ENCODE peak calls at places on chromosomes 11 and 22, in eight cellular contexts. One of them, this sample, is unnamed.

GRCh38 chr11:7941141-7941540 is 367 bp downstream of the OR10A3 start:
- DNase-seq in EL: no peak
- DNase-seq in T-helper 9 cell: no peak
- DNase-seq in GM03348: no peak
- DNase-seq in BJ: no peak
- DNase-seq in NCI-H146: no peak
- DNase-seq in stimulated activated CD8-positive, alpha-beta memory T cell treated with anti-CD3 and anti-CD28 coated beads, Interleukin-12 subunit alpha, Interleukin-12 subunit beta, amount 100 ng/mL, for 4 hours: no peak
- DNase-seq in cardiac fibroblast: no peak
- DNase-seq in this sample: no peak

GRCh38 chr22:21815958-21816357 is 51.5 kb downstream of the MAPK1 start:
- DNase-seq in NCI-H146: no peak
- DNase-seq in GM03348: no peak
- DNase-seq in cardiac fibroblast: no peak
- DNase-seq in T-helper 9 cell: no peak
- DNase-seq in EL: no peak
- DNase-seq in BJ: no peak
- DNase-seq in stimulated activated CD8-positive, alpha-beta memory T cell treated with anti-CD3 and anti-CD28 coated beads, Interleukin-12 subunit alpha, Interleukin-12 subunit beta, amount 100 ng/mL, for 4 hours: no peak
- DNase-seq in this sample: no peak

GRCh38 chr11:93288079-93288478 is 42.5 kb upstream of the DEUP1 start:
- DNase-seq in EL: no peak
- DNase-seq in T-helper 9 cell: no peak
- DNase-seq in cardiac fibroblast: no peak
- DNase-seq in NCI-H146: no peak
- DNase-seq in stimulated activated CD8-positive, alpha-beta memory T cell treated with anti-CD3 and anti-CD28 coated beads, Interleukin-12 subunit alpha, Interleukin-12 subunit beta, amount 100 ng/mL, for 4 hours: no peak
- DNase-seq in BJ: no peak
- DNase-seq in GM03348: no peak
- DNase-seq in this sample: peak

GRCh38 chr11:8288824-8289223 is 25.1 kb upstream of the LMO1 start:
- DNase-seq in stimulated activated CD8-positive, alpha-beta memory T cell treated with anti-CD3 and anti-CD28 coated beads, Interleukin-12 subunit alpha, Interleukin-12 subunit beta, amount 100 ng/mL, for 4 hours: no peak
- DNase-seq in T-helper 9 cell: no peak
- DNase-seq in GM03348: no peak
- DNase-seq in BJ: no peak
- DNase-seq in cardiac fibroblast: no peak
- DNase-seq in EL: no peak
- DNase-seq in NCI-H146: no peak
- DNase-seq in this sample: no peak

GRCh38 chr22:45036154-45036553 is 26.3 kb upstream of the PHF21B start:
- DNase-seq in cardiac fibroblast: peak
- DNase-seq in T-helper 9 cell: no peak
- DNase-seq in BJ: no peak
- DNase-seq in EL: peak
- DNase-seq in stimulated activated CD8-positive, alpha-beta memory T cell treated with anti-CD3 and anti-CD28 coated beads, Interleukin-12 subunit alpha, Interleukin-12 subunit beta, amount 100 ng/mL, for 4 hours: no peak
- DNase-seq in NCI-H146: peak
- DNase-seq in GM03348: peak
- DNase-seq in this sample: peak

GRCh38 chr11:47403571-47403970 is 4.8 kb upstream of the SLC39A13 start:
- DNase-seq in BJ: no peak
- DNase-seq in T-helper 9 cell: no peak
- DNase-seq in NCI-H146: no peak
- DNase-seq in GM03348: no peak
- DNase-seq in EL: no peak
- DNase-seq in stimulated activated CD8-positive, alpha-beta memory T cell treated with anti-CD3 and anti-CD28 coated beads, Interleukin-12 subunit alpha, Interleukin-12 subunit beta, amount 100 ng/mL, for 4 hours: no peak
- DNase-seq in cardiac fibroblast: no peak
- DNase-seq in this sample: no peak

GRCh38 chr22:40665312-40665711 is 14.0 kb upstream of the MCHR1 start:
- DNase-seq in T-helper 9 cell: no peak
- DNase-seq in NCI-H146: no peak
- DNase-seq in BJ: peak
- DNase-seq in stimulated activated CD8-positive, alpha-beta memory T cell treated with anti-CD3 and anti-CD28 coated beads, Interleukin-12 subunit alpha, Interleukin-12 subunit beta, amount 100 ng/mL, for 4 hours: no peak
- DNase-seq in cardiac fibroblast: peak
- DNase-seq in EL: peak
- DNase-seq in GM03348: peak
- DNase-seq in this sample: no peak

GRCh38 chr22:24695958-24696511 is 78.5 kb downstream of the PIWIL3 start:
- DNase-seq in T-helper 9 cell: no peak
- DNase-seq in stimulated activated CD8-positive, alpha-beta memory T cell treated with anti-CD3 and anti-CD28 coated beads, Interleukin-12 subunit alpha, Interleukin-12 subunit beta, amount 100 ng/mL, for 4 hours: no peak
- DNase-seq in GM03348: no peak
- DNase-seq in NCI-H146: no peak
- DNase-seq in EL: peak
- DNase-seq in cardiac fibroblast: peak
- DNase-seq in BJ: no peak
- DNase-seq in this sample: no peak

GRCh38 chr11:134866981-134867675 is 455.1 kb upstream of the B3GAT1 start:
- DNase-seq in T-helper 9 cell: no peak
- DNase-seq in NCI-H146: no peak
- DNase-seq in BJ: no peak
- DNase-seq in GM03348: no peak
- DNase-seq in EL: no peak
- DNase-seq in stimulated activated CD8-positive, alpha-beta memory T cell treated with anti-CD3 and anti-CD28 coated beads, Interleukin-12 subunit alpha, Interleukin-12 subunit beta, amount 100 ng/mL, for 4 hours: no peak
- DNase-seq in cardiac fibroblast: no peak
- DNase-seq in this sample: no peak

GRCh38 chr22:20384171-20384570 is 9.8 kb upstream of the ZNF74 start:
- DNase-seq in EL: no peak
- DNase-seq in NCI-H146: no peak
- DNase-seq in BJ: no peak
- DNase-seq in GM03348: no peak
- DNase-seq in stimulated activated CD8-positive, alpha-beta memory T cell treated with anti-CD3 and anti-CD28 coated beads, Interleukin-12 subunit alpha, Interleukin-12 subunit beta, amount 100 ng/mL, for 4 hours: no peak
- DNase-seq in T-helper 9 cell: no peak
- DNase-seq in cardiac fibroblast: no peak
- DNase-seq in this sample: no peak

GRCh38 chr11:128195057-128195751 is 392.2 kb downstream of the ETS1 start:
- DNase-seq in NCI-H146: no peak
- DNase-seq in T-helper 9 cell: peak
- DNase-seq in GM03348: no peak
- DNase-seq in BJ: no peak
- DNase-seq in EL: no peak
- DNase-seq in stimulated activated CD8-positive, alpha-beta memory T cell treated with anti-CD3 and anti-CD28 coated beads, Interleukin-12 subunit alpha, Interleukin-12 subunit beta, amount 100 ng/mL, for 4 hours: no peak
- DNase-seq in cardiac fibroblast: peak
- DNase-seq in this sample: no peak

GRCh38 chr22:33788927-33789326 is 131.3 kb downstream of the LARGE1 start:
- DNase-seq in stimulated activated CD8-positive, alpha-beta memory T cell treated with anti-CD3 and anti-CD28 coated beads, Interleukin-12 subunit alpha, Interleukin-12 subunit beta, amount 100 ng/mL, for 4 hours: no peak
- DNase-seq in NCI-H146: no peak
- DNase-seq in GM03348: no peak
- DNase-seq in T-helper 9 cell: no peak
- DNase-seq in BJ: no peak
- DNase-seq in EL: no peak
- DNase-seq in cardiac fibroblast: no peak
- DNase-seq in this sample: no peak

GRCh38 chr22:44975444-44976262 is 34.2 kb downstream of the PHF21B start:
- DNase-seq in cardiac fibroblast: peak
- DNase-seq in EL: peak
- DNase-seq in BJ: peak
- DNase-seq in stimulated activated CD8-positive, alpha-beta memory T cell treated with anti-CD3 and anti-CD28 coated beads, Interleukin-12 subunit alpha, Interleukin-12 subunit beta, amount 100 ng/mL, for 4 hours: peak
- DNase-seq in GM03348: peak
- DNase-seq in NCI-H146: peak
- DNase-seq in T-helper 9 cell: peak
- DNase-seq in this sample: no peak

GRCh38 chr11:33620423-33621120 is 80.1 kb downstream of the C11orf91 start:
- DNase-seq in EL: peak
- DNase-seq in cardiac fibroblast: peak
- DNase-seq in BJ: no peak
- DNase-seq in stimulated activated CD8-positive, alpha-beta memory T cell treated with anti-CD3 and anti-CD28 coated beads, Interleukin-12 subunit alpha, Interleukin-12 subunit beta, amount 100 ng/mL, for 4 hours: no peak
- DNase-seq in NCI-H146: peak
- DNase-seq in GM03348: peak
- DNase-seq in T-helper 9 cell: no peak
- DNase-seq in this sample: peak

GRCh38 chr11:71338806-71339177 is 86.4 kb upstream of the SHANK2 start:
- DNase-seq in GM03348: no peak
- DNase-seq in NCI-H146: no peak
- DNase-seq in EL: no peak
- DNase-seq in cardiac fibroblast: no peak
- DNase-seq in T-helper 9 cell: no peak
- DNase-seq in BJ: no peak
- DNase-seq in stimulated activated CD8-positive, alpha-beta memory T cell treated with anti-CD3 and anti-CD28 coated beads, Interleukin-12 subunit alpha, Interleukin-12 subunit beta, amount 100 ng/mL, for 4 hours: no peak
- DNase-seq in this sample: no peak

GRCh38 chr22:49780281-49780991 is 47.2 kb downstream of the BRD1 start:
- DNase-seq in NCI-H146: no peak
- DNase-seq in T-helper 9 cell: no peak
- DNase-seq in GM03348: no peak
- DNase-seq in EL: no peak
- DNase-seq in stimulated activated CD8-positive, alpha-beta memory T cell treated with anti-CD3 and anti-CD28 coated beads, Interleukin-12 subunit alpha, Interleukin-12 subunit beta, amount 100 ng/mL, for 4 hours: no peak
- DNase-seq in cardiac fibroblast: peak
- DNase-seq in BJ: no peak
- DNase-seq in this sample: no peak

GRCh38 chr11:69516526-69516925 is 35.1 kb downstream of the LINC01488 start:
- DNase-seq in T-helper 9 cell: no peak
- DNase-seq in NCI-H146: no peak
- DNase-seq in stimulated activated CD8-positive, alpha-beta memory T cell treated with anti-CD3 and anti-CD28 coated beads, Interleukin-12 subunit alpha, Interleukin-12 subunit beta, amount 100 ng/mL, for 4 hours: no peak
- DNase-seq in EL: peak
- DNase-seq in cardiac fibroblast: peak
- DNase-seq in GM03348: no peak
- DNase-seq in BJ: no peak
- DNase-seq in this sample: no peak

GRCh38 chr11:15818132-15818842 is 538.1 kb downstream of the SOX6 start:
- DNase-seq in stimulated activated CD8-positive, alpha-beta memory T cell treated with anti-CD3 and anti-CD28 coated beads, Interleukin-12 subunit alpha, Interleukin-12 subunit beta, amount 100 ng/mL, for 4 hours: no peak
- DNase-seq in NCI-H146: no peak
- DNase-seq in T-helper 9 cell: no peak
- DNase-seq in BJ: no peak
- DNase-seq in cardiac fibroblast: no peak
- DNase-seq in EL: no peak
- DNase-seq in GM03348: no peak
- DNase-seq in this sample: no peak

GRCh38 chr11:3164540-3165151 is 464 bp downstream of the OSBPL5 start:
- DNase-seq in GM03348: peak
- DNase-seq in NCI-H146: no peak
- DNase-seq in EL: no peak
- DNase-seq in BJ: no peak
- DNase-seq in stimulated activated CD8-positive, alpha-beta memory T cell treated with anti-CD3 and anti-CD28 coated beads, Interleukin-12 subunit alpha, Interleukin-12 subunit beta, amount 100 ng/mL, for 4 hours: no peak
- DNase-seq in cardiac fibroblast: no peak
- DNase-seq in T-helper 9 cell: no peak
- DNase-seq in this sample: no peak

GRCh38 chr22:30695351-30695762 is 683 bp downstream of the OSBP2 start:
- DNase-seq in BJ: no peak
- DNase-seq in GM03348: no peak
- DNase-seq in EL: no peak
- DNase-seq in cardiac fibroblast: no peak
- DNase-seq in NCI-H146: no peak
- DNase-seq in stimulated activated CD8-positive, alpha-beta memory T cell treated with anti-CD3 and anti-CD28 coated beads, Interleukin-12 subunit alpha, Interleukin-12 subunit beta, amount 100 ng/mL, for 4 hours: no peak
- DNase-seq in T-helper 9 cell: no peak
- DNase-seq in this sample: peak